ENCODE peak calls at places on chromosomes 13 and 19, in nine cellular contexts. L is stimulated activated CD4-positive, alpha-beta T cell treated with anti-CD3 and anti-CD28 coated beads, TNF-alpha, amount 100 ng/mL, for 1 hour; X is NCI-H345; S is EH; F is OCI-M1; D is EL; W is effector CD4-positive, alpha-beta T cell; C is posterior vena cava; B is stomach. R is an unnamed sample.
A peak's percentile ranks its signal among the peaks of the same experiment; 100 is the strongest.

GRCh38 chr19:37412700-37413099 is 41.8 kb downstream of the ZNF527 start:
- DNase-seq in S (no peak), B (no peak), F (no peak), D (no peak), W (no peak), L (no peak), C (no peak), X (no peak), R (no peak)

GRCh38 chr13:106177146-106177545 is 358.3 kb downstream of the EFNB2 start:
- DNase-seq in X (no peak), L (no peak), W (no peak), F (no peak), B (no peak), D (no peak), C (no peak), S (no peak), R (no peak)

GRCh38 chr19:1247747-1248453 is 483 bp upstream of the MIDN start:
- DNase-seq in L (no peak), S (peak; percentile 71), D (peak; percentile 78), W (peak; percentile 71), B (peak; percentile 73), X (no peak), C (peak; percentile 89), F (peak; percentile 64), R (no peak)

GRCh38 chr13:51867062-51867461 is 5.3 kb downstream of the CCDC70 start:
- DNase-seq in B (no peak), S (no peak), W (no peak), D (no peak), F (no peak), C (no peak), L (no peak), X (no peak), R (no peak)

GRCh38 chr19:40147693-40148347 is 43.4 kb upstream of the MAP3K10 start:
- DNase-seq in S (peak; percentile 78), X (no peak), C (peak; percentile 65), D (peak; percentile 67), L (no peak), W (no peak), F (peak; percentile 33), B (no peak), R (no peak)

GRCh38 chr13:21657538-21657937 is 13.3 kb upstream of the FGF9 start:
- DNase-seq in L (no peak), F (peak; percentile 2), B (no peak), X (no peak), C (no peak), S (peak; percentile 67), W (no peak), D (peak; percentile 73), R (no peak)

GRCh38 chr13:110330491-110331001 is 23.5 kb downstream of the COL4A2 start:
- DNase-seq in L (no peak), F (no peak), X (no peak), D (peak; percentile 84), W (no peak), S (peak; percentile 96), B (no peak), C (no peak), R (no peak)

GRCh38 chr13:72424059-72424458 is 303.4 kb downstream of the MZT1 start:
- DNase-seq in F (no peak), W (no peak), X (no peak), C (no peak), B (no peak), D (no peak), L (no peak), S (no peak), R (no peak)

GRCh38 chr19:50975766-50976165 is 6.4 kb upstream of the KLK6 start:
- DNase-seq in C (no peak), L (no peak), W (no peak), S (no peak), B (no peak), X (no peak), D (no peak), F (no peak), R (no peak)

GRCh38 chr19:1880611-1881392 is 4.5 kb downstream of the ABHD17A start:
- DNase-seq in X (no peak), L (no peak), D (no peak), B (no peak), W (no peak), S (no peak), C (no peak), F (no peak), R (no peak)

GRCh38 chr13:33452873-33453558 is 167.5 kb upstream of the STARD13 start:
- DNase-seq in X (no peak), D (no peak), F (no peak), B (no peak), W (no peak), L (no peak), C (no peak), S (no peak), R (no peak)

GRCh38 chr13:46179576-46180368 is 2.2 kb downstream of the LCP1 start:
- DNase-seq in S (no peak), F (peak; percentile 91), D (no peak), L (peak; percentile 50), C (peak; percentile 84), B (peak; percentile 43), X (no peak), W (peak; percentile 66), R (no peak)

GRCh38 chr13:41059896-41060722 is 1.2 kb upstream of the WBP4 start:
- DNase-seq in B (peak; percentile 87), D (peak; percentile 93), C (peak; percentile 96), S (peak; percentile 92), L (peak; percentile 15), F (peak; percentile 97), W (peak; percentile 56), X (peak; percentile 75), R (peak; percentile 94)

GRCh38 chr13:113152894-113153809 is 5.3 kb upstream of the PROZ start:
- DNase-seq in S (no peak), D (no peak), L (no peak), F (no peak), W (peak; percentile 19), X (peak; percentile 47), C (peak; percentile 89), B (peak; percentile 49), R (peak; percentile 85)

GRCh38 chr13:91312324-91312723 is 35.2 kb upstream of the MIR17HG start:
- DNase-seq in F (peak; percentile 29), S (no peak), B (no peak), W (no peak), X (no peak), D (no peak), L (no peak), C (no peak), R (no peak)

GRCh38 chr13:94088742-94089141 is 390.7 kb downstream of the DCT start:
- DNase-seq in B (no peak), F (no peak), X (no peak), S (no peak), W (no peak), C (no peak), L (no peak), D (no peak), R (no peak)